ENCODE peak calls at places on chromosomes 16 and 17, in four cellular contexts. V, C, O and X are unnamed samples.

GRCh38 chr17:69450857-69451410 is 36.4 kb downstream of the MAP2K6 start:
- DNase-seq in O (no peak), V (no peak), C (no peak), X (no peak)

GRCh38 chr16:14020141-14020540 is 51.0 kb upstream of the MRTFB start:
- DNase-seq in V (no peak), O (no peak), C (no peak), X (no peak)

GRCh38 chr17:50884354-50885311 is 18.5 kb upstream of the TOB1 start:
- DNase-seq in O (no peak), V (no peak), C (no peak), X (peak; percentile 75)

GRCh38 chr16:70375636-70376611 is 29.2 kb downstream of the DDX19A start:
- DNase-seq in V (no peak), O (no peak), C (no peak), X (no peak)

GRCh38 chr17:3534881-3535252 is 22.7 kb downstream of the TRPV3 start:
- DNase-seq in O (no peak), C (no peak), V (peak; percentile 74), X (no peak)

GRCh38 chr17:43530303-43531081 is 15.6 kb downstream of the ETV4 start:
- DNase-seq in C (peak; percentile 81), O (peak; percentile 92), V (peak; percentile 88), X (peak; percentile 89)

GRCh38 chr16:30728904-30729672 is 19.1 kb upstream of the PHKG2 start:
- DNase-seq in O (no peak), C (peak; percentile 64), V (no peak), X (no peak)

GRCh38 chr17:4162366-4162765 is 19.4 kb downstream of the CYB5D2 start:
- DNase-seq in V (no peak), O (no peak), C (no peak), X (no peak)

GRCh38 chr17:57955183-57955952 is at the start of gene CUEDC1:
- DNase-seq in O (peak; percentile 75), V (peak; percentile 68), C (peak; percentile 83), X (peak; percentile 94)

GRCh38 chr17:35314415-35315216 is 58.8 kb downstream of the SLFN11 start:
- DNase-seq in C (no peak), O (no peak), V (no peak), X (no peak)

GRCh38 chr17:14864127-14864526 is 401.0 kb downstream of the PMP22 start:
- DNase-seq in V (no peak), C (no peak), O (no peak), X (no peak)

GRCh38 chr16:79165541-79165940 is 435.0 kb downstream of the MAF start:
- DNase-seq in O (no peak), C (no peak), V (peak; percentile 23), X (no peak)

GRCh38 chr17:49618112-49618611 is 42.5 kb downstream of the NXPH3 start:
- DNase-seq in C (no peak), V (no peak), O (no peak), X (no peak)

GRCh38 chr17:38674013-38674748 is 576 bp downstream of the EPOP start:
- DNase-seq in O (no peak), V (no peak), C (no peak), X (no peak)

GRCh38 chr17:42522263-42522790 is 13.7 kb upstream of the NAGLU start:
- DNase-seq in V (no peak), O (no peak), C (no peak), X (no peak)

GRCh38 chr16:51523400-51523799 is 372.3 kb upstream of the SALL1 start:
- DNase-seq in V (no peak), O (no peak), C (no peak), X (no peak)

GRCh38 chr17:14664511-14664910 is 363.6 kb downstream of the HS3ST3B1 start:
- DNase-seq in O (no peak), C (no peak), V (no peak), X (no peak)

GRCh38 chr17:19812407-19812806 is 55.3 kb downstream of the ULK2 start:
- DNase-seq in V (no peak), C (no peak), O (no peak), X (no peak)

GRCh38 chr17:76054112-76054476 is 18.2 kb downstream of the SRP68 start:
- DNase-seq in V (no peak), O (no peak), C (no peak), X (no peak)

GRCh38 chr17:5667871-5668270 is 83.6 kb upstream of the NLRP1 start:
- DNase-seq in O (no peak), C (no peak), V (no peak), X (no peak)

GRCh38 chr17:76720941-76721340 is 5.5 kb downstream of the JMJD6 start:
- DNase-seq in V (peak; percentile 66), O (no peak), C (no peak), X (no peak)

GRCh38 chr16:28165549-28166046 is 46.2 kb downstream of the XPO6 start:
- DNase-seq in C (no peak), V (no peak), O (no peak), X (no peak)

GRCh38 chr17:81494984-81495383 is 17.6 kb downstream of the ACTG1 start:
- DNase-seq in C (no peak), O (no peak), V (no peak), X (no peak)

GRCh38 chr17:60139438-60140285 is 10.1 kb upstream of the CA4 start:
- DNase-seq in C (peak; percentile 68), O (peak; percentile 86), V (peak; percentile 80), X (peak; percentile 93)

GRCh38 chr16:81237282-81237681 is 1.2 kb upstream of the BCO1 start:
- DNase-seq in C (no peak), V (peak; percentile 31), O (no peak), X (no peak)

GRCh38 chr17:17343896-17344506 is 40.8 kb downstream of the NT5M start:
- DNase-seq in O (no peak), V (no peak), C (no peak), X (no peak)

GRCh38 chr17:40382251-40382650 is 17.7 kb upstream of the GJD3 start:
- DNase-seq in V (no peak), C (no peak), O (no peak), X (no peak)

GRCh38 chr17:33038740-33039139 is 47.1 kb downstream of the SPACA3 start:
- DNase-seq in V (peak; percentile 71), O (peak; percentile 60), C (no peak), X (peak; percentile 72)

GRCh38 chr17:34822007-34822737 is 139.1 kb downstream of the CCT6B start:
- DNase-seq in V (no peak), C (no peak), O (no peak), X (no peak)

GRCh38 chr16:81335669-81336068 is 20.9 kb downstream of the GAN start:
- DNase-seq in O (no peak), C (no peak), V (no peak), X (no peak)

GRCh38 chr17:29622337-29623282 is at the start of gene CORO6:
- DNase-seq in O (peak; percentile 63), V (peak; percentile 63), C (no peak), X (no peak)

GRCh38 chr16:15899538-15900100 is 11.2 kb upstream of the CEP20 start:
- DNase-seq in O (no peak), V (no peak), C (peak; percentile 64), X (no peak)

GRCh38 chr16:70695351-70696070 is 9.7 kb upstream of the MTSS2 start:
- DNase-seq in O (no peak), V (peak; percentile 50), C (peak; percentile 74), X (no peak)

GRCh38 chr16:29820730-29821662 is 734 bp downstream of the MVP start:
- DNase-seq in C (peak; percentile 83), O (no peak), V (peak; percentile 87), X (no peak)

GRCh38 chr16:50058091-50058771 is 7.5 kb upstream of the HEATR3 start:
- DNase-seq in C (no peak), V (no peak), O (no peak), X (no peak)

GRCh38 chr16:50059111-50059510 is 6.7 kb upstream of the HEATR3 start:
- DNase-seq in C (no peak), O (no peak), V (no peak), X (no peak)

GRCh38 chr16:50050802-50051201 is 15.0 kb upstream of the HEATR3 start:
- DNase-seq in C (no peak), V (no peak), O (no peak), X (no peak)

GRCh38 chr16:50059669-50060068 is 6.1 kb upstream of the HEATR3 start:
- DNase-seq in C (no peak), O (no peak), V (no peak), X (no peak)

GRCh38 chr16:50056226-50056625 is 9.5 kb upstream of the HEATR3 start:
- DNase-seq in V (no peak), C (no peak), O (no peak), X (no peak)
- TF ChIP-seq CTCF in V (no peak), C (no peak), O (no peak), X (no peak)

DNA sequence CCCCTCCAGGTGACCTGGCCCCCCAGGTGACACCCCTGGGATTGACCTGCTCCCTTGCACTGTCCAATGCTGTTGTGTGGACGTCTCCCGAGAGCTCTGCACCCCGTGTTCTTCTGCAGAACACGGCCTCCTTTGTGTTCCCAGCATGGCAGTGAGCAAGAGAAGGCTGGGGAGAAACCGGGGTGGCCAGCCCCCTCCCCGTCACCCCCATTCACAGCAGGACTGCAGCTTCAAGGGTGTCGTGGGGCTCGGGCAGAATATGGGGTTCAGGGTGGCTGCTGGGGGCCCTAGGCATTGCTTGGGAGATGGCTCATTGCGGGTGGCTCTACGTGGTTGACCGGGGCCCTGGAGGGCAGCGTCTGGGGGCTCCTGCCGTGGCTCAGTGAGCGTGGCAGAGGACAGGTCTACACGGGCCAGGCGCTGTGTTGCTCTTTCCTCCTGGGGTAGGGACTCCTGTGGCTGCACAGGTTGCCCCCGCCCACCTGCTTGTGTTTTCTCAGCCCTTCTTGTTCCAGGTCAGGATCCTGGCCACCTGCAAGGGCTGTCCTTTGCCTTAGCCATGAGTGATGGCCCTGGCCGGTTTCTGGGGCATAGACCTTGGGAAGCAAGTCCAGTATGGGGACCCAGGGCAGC is 12.5 kb downstream of the GSE1 start:
- DNase-seq in V (no peak), C (no peak), O (no peak), X (no peak)
- TF ChIP-seq CTCF in V (no peak), C (no peak), O (no peak), X (no peak)

DNA sequence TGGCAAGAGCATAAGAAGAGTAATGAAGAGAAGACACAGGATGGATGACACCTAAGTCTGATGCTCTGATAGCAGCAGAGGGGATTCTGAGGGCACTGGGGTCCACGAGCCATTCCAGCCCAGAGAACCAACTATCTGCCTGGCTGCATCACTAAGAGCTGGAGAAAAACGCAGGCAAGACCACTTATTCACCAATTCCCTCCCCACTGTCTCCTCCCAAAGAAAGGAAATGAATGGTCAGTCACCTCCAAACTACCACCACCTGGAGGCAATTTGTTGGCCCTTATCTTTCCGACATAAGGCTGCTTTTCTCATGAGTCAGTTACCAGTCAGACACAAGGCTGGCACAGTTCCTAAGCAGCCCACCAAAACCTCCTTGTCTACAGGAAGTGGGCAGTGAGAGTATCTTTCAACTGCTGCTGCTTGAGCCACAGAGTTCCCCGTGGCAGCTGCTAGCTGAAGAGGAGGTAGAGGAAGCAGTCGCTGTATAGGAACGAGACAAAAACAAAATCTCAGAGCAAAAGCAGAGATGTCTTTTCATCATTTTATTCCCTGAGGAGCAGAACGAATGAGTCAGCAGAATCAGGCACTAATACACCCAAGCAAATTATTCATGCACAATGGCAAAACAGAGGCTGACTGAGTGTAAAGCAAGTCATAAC is 111.1 kb downstream of the SMG6 start:
- DNase-seq in V (no peak), C (no peak), O (no peak), X (no peak)
- TF ChIP-seq CTCF in V (no peak), C (no peak), O (no peak), X (no peak)

DNA sequence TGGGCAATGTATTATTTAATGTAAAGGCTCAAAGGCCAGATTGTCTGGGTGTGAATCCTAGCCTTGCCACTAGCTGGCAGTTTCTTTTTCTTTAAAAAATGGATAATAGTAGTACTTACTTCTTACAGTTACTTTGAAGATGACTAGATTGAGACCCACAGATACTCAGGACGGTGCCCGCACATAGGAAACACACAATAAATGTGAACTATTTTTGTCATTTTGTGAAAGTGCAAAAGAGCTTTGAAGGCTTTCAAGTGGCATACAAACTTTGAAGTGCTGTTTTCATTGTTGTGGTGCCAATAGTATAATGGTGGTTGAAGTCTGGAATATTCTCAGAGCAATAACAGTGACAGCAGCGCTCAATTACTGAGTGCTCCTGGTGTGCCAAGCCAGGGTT is 63.6 kb downstream of the OTOA start:
- DNase-seq in O (no peak), V (no peak), C (no peak), X (no peak)
- TF ChIP-seq CTCF in O (no peak), V (no peak), C (no peak), X (no peak)